ENCODE peak calls at places on chromosomes 11 and 22, in eight cellular contexts. V, F, R, H, Z, C, W and N are unnamed samples.

GRCh38 chr11:35235944-35236666 is 97.1 kb downstream of the CD44 start:
- DNase-seq in H (peak), W (peak), V (peak), F (no peak), R (no peak), Z (no peak), C (no peak), N (peak)

GRCh38 chr11:120137611-120138521 is at the start of gene TRIM29:
- DNase-seq in V (peak), C (peak), R (no peak), Z (peak), H (no peak), W (peak), F (no peak), N (no peak)

GRCh38 chr11:2774173-2775082 is 74.6 kb upstream of the KCNQ1OT1 start:
- DNase-seq in F (no peak), H (no peak), V (peak), C (peak), R (no peak), Z (no peak), W (no peak), N (no peak)

GRCh38 chr11:133669371-133670046 is 137.2 kb upstream of the OPCML start:
- DNase-seq in V (no peak), H (no peak), R (no peak), F (no peak), W (no peak), Z (no peak), C (no peak), N (no peak)

GRCh38 chr11:102438311-102439062 is 14.1 kb downstream of the TMEM123 start:
- DNase-seq in H (no peak), Z (no peak), C (no peak), F (peak), V (no peak), W (no peak), R (no peak), N (no peak)

GRCh38 chr11:62554377-62554776 is 7.8 kb upstream of the AHNAK start:
- DNase-seq in R (no peak), H (no peak), C (no peak), F (no peak), Z (peak), V (peak), W (no peak), N (no peak)

GRCh38 chr11:43130616-43131015 is 181.2 kb upstream of the API5 start:
- DNase-seq in H (no peak), V (peak), C (peak), Z (no peak), R (no peak), F (no peak), W (no peak), N (no peak)

GRCh38 chr11:12789574-12789973 is 115.4 kb downstream of the TEAD1 start:
- DNase-seq in W (no peak), R (no peak), Z (no peak), C (no peak), H (no peak), V (no peak), F (no peak), N (no peak)

GRCh38 chr11:129458756-129459535 is 83.3 kb downstream of the BARX2 start:
- DNase-seq in C (no peak), V (peak), F (no peak), H (no peak), W (no peak), Z (no peak), R (no peak), N (no peak)

GRCh38 chr22:45896153-45896951 is 80.6 kb downstream of the WNT7B start:
- DNase-seq in Z (peak), W (peak), V (no peak), H (no peak), F (no peak), R (no peak), C (no peak), N (no peak)

GRCh38 chr11:3950996-3951662 is 95.7 kb downstream of the STIM1 start:
- DNase-seq in V (no peak), C (no peak), Z (no peak), H (peak), W (no peak), F (peak), R (no peak), N (no peak)

GRCh38 chr22:44074286-44074984 is 50.3 kb downstream of the PARVB start:
- DNase-seq in C (no peak), F (no peak), W (no peak), V (no peak), Z (no peak), H (no peak), R (no peak), N (no peak)

GRCh38 chr11:129237456-129237855 is 45.3 kb upstream of the ARHGAP32 start:
- DNase-seq in C (no peak), V (no peak), Z (no peak), W (no peak), H (no peak), F (no peak), R (no peak), N (no peak)

GRCh38 chr22:35102663-35103062 is 36.7 kb downstream of the ISX start:
- DNase-seq in H (no peak), W (peak), Z (no peak), V (peak), C (no peak), F (peak), R (no peak), N (no peak)

GRCh38 chr22:21942407-21942895 is 10.2 kb downstream of the PPM1F start:
- DNase-seq in H (peak), Z (peak), V (peak), W (peak), R (peak), C (peak), F (peak), N (peak)

GRCh38 chr11:123303924-123304323 is 108.9 kb upstream of the CLMP start:
- DNase-seq in C (no peak), F (no peak), R (no peak), V (no peak), W (no peak), H (no peak), Z (no peak), N (no peak)

GRCh38 chr11:7014118-7014517 is 6.0 kb downstream of the ZNF214 start:
- DNase-seq in H (no peak), F (no peak), W (no peak), R (no peak), V (no peak), Z (no peak), C (no peak), N (no peak)

GRCh38 chr11:117465236-117465997 is 137.8 kb downstream of the CEP164 start:
- DNase-seq in C (no peak), F (no peak), V (no peak), Z (no peak), W (no peak), H (no peak), R (no peak), N (no peak)

GRCh38 chr11:72569966-72570892 is 104.0 kb downstream of the PDE2A start:
- DNase-seq in V (no peak), Z (no peak), H (peak), W (peak), R (no peak), F (peak), C (no peak), N (no peak)

GRCh38 chr11:134385774-134386565 is 26.1 kb downstream of the B3GAT1 start:
- DNase-seq in V (no peak), W (no peak), F (no peak), C (no peak), H (no peak), R (no peak), Z (no peak), N (no peak)

GRCh38 chr11:36214484-36214883 is 74.7 kb downstream of the COMMD9 start:
- DNase-seq in W (peak), R (no peak), H (no peak), C (no peak), F (no peak), Z (no peak), V (no peak), N (no peak)

GRCh38 chr22:33896154-33896800 is 24.0 kb downstream of the LARGE1 start:
- DNase-seq in V (no peak), W (no peak), H (no peak), R (no peak), F (no peak), Z (no peak), C (no peak), N (no peak)

GRCh38 chr11:279966-280761 is 2.0 kb downstream of the NLRP6 start:
- DNase-seq in F (no peak), W (no peak), R (peak), H (no peak), C (peak), Z (peak), V (peak), N (no peak)

GRCh38 chr11:121394785-121395184 is 57.3 kb upstream of the SORL1 start:
- DNase-seq in H (no peak), Z (no peak), R (no peak), V (no peak), W (no peak), C (no peak), F (no peak), N (no peak)

DNA sequence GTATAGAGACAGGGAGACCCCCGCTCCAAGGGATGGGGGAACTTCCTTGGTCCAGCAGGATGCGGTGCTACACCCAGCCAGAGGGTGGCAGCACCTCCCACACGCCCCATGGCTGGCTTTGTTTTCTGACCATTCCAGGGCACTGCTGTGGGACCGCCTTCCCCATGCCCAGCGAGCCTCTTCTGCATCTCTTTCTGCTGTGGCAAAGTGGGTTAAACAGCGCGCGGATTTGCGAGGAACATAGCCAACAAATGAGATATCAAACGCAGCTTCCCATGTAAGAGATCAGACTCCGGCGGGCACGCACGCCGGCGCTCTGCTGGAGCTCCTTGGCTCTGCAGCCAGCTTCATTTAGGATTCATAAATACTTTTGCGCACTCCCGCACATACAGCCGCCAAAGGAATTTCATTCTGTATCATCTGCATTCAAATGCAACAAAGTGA is 485.8 kb upstream of the CADM1 start:
- DNase-seq in F (no peak), W (peak), V (no peak), C (peak), H (no peak), R (no peak), Z (no peak), N (no peak)
- TF ChIP-seq CTCF in F (peak), W (peak), V (peak), C (peak), H (peak), R (peak), Z (peak), N (no peak)

GRCh38 chr11:5992604-5993251 is 5.9 kb upstream of the OR52L1 start:
- DNase-seq in H (no peak), V (no peak), Z (no peak), C (no peak), W (no peak), F (peak), R (no peak), N (no peak)
- TF ChIP-seq CTCF in H (peak), V (peak), Z (peak), C (peak), W (peak), F (peak), R (no peak), N (peak)

GRCh38 chr11:130533113-130533803 is 84.8 kb downstream of the ADAMTS15 start:
- DNase-seq in R (no peak), F (no peak), V (no peak), C (no peak), W (no peak), Z (no peak), H (no peak), N (no peak)
- TF ChIP-seq CTCF in R (no peak), F (no peak), V (no peak), C (no peak), W (no peak), Z (no peak), H (no peak), N (no peak)

DNA sequence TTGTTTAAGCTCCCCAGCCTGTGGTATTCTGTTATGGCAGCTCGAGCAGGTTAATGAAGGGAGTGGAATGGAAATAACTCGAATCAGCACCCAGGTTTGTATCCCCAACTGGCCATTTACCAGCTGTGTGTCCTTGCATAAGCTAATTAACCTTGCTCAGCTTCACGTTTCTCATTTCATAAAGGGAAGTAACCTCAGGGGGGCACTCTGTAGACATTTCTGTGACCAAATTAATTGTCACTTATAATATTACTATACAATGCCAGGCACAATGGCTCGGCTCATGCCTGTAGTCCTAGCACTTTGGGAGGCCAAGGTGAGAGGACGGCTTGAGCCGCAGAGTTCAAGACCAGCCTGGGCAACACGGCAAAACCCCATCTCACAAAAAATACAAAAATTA is 13.8 kb downstream of the ADA2 start:
- DNase-seq in H (no peak), R (no peak), Z (peak), V (no peak), F (no peak), C (no peak), W (no peak), N (no peak)
- TF ChIP-seq CTCF in H (no peak), R (no peak), Z (no peak), V (no peak), F (no peak), C (no peak), W (no peak), N (no peak)

GRCh38 chr22:41498322-41498721 is 29.4 kb downstream of the ACO2 start:
- DNase-seq in R (no peak), Z (no peak), H (no peak), W (no peak), F (no peak), C (no peak), V (no peak), N (no peak)
- TF ChIP-seq CTCF in R (no peak), Z (no peak), H (no peak), W (no peak), F (no peak), C (no peak), V (no peak), N (no peak)

GRCh38 chr22:50525104-50525958 is at the start of gene SCO2:
- DNase-seq in Z (peak), R (peak), W (peak), H (peak), C (peak), V (peak), F (peak), N (peak)

GRCh38 chr22:50524664-50525103 is 714 bp downstream of the SCO2 start:
- DNase-seq in F (no peak), V (peak), C (no peak), H (no peak), W (no peak), R (no peak), Z (no peak), N (no peak)

GRCh38 chr22:50522806-50523438 is 2.5 kb downstream of the SCO2 start:
- DNase-seq in C (no peak), R (no peak), F (no peak), Z (peak), V (no peak), W (no peak), H (no peak), N (no peak)

GRCh38 chr22:50523458-50523805 is 2.0 kb downstream of the SCO2 start:
- DNase-seq in W (no peak), Z (no peak), V (no peak), R (no peak), H (no peak), C (no peak), F (no peak), N (no peak)

DNA sequence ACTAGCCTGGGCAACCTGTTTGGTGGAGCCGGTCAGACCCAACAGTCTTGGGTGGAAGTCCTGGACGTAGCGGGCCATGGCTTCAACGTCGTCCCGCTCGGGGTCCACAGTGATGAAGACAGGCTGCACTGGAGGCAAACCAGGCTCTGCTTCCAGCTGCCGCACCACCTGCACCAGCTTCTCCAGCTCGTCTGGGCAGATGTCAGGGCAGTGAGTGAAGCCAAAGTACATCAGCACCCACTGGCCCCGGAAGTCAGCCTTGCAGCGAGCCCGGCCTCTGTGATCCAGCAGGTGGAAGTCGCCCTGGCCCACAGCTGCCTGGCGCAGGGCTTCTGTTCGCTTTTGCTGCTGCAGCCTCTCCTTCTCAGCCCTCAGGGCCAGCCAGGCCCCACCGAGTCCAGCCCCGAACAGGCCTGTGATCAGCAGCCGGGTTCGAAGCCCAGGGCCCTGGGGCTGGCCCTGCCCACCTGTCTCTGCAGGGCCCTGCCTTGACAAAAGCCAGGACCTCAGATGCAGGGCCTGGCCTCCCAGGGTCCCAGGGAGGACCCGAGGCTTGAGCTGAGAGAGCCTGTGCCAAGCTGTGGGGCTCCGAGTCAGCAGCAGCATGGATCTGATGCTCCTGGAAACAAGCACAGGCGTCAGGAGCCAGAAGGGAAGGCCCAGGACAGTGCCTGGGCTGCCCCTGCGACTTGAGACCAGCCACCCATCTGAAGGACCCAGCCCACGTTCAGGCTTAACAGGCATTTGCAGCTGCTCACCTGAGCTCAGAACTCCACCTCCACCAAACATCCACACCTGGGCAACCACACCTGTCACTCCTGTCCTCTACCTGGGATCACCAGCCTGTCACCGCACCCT is 1.4 kb downstream of the SCO2 start:
- DNase-seq in C (no peak), V (peak), W (peak), R (no peak), F (no peak), H (no peak), Z (peak), N (no peak)
- TF ChIP-seq CTCF in C (no peak), V (no peak), W (no peak), R (no peak), F (no peak), H (no peak), Z (no peak), N (no peak)